ENCODE peak calls at places on chromosomes 1 and 21, in four cellular contexts. One of them, this sample, is unnamed.

GRCh38 chr21:45209046-45209445 is 78.6 kb downstream of the POFUT2 start:
- DNase-seq in HepG2: no peak
- DNase-seq in GM12878: no peak
- DNase-seq in H1: no peak
- DNase-seq in this sample: no peak

GRCh38 chr1:32361308-32361673 is 994 bp downstream of the FAM229A start:
- DNase-seq in HepG2: no peak
- DNase-seq in GM12878: no peak
- DNase-seq in H1: no peak
- DNase-seq in this sample: no peak

GRCh38 chr21:39776589-39776988 is 31.6 kb downstream of the IGSF5 start:
- DNase-seq in HepG2: no peak
- DNase-seq in GM12878: no peak
- DNase-seq in H1: no peak
- DNase-seq in this sample: no peak

GRCh38 chr1:160716013-160716412 is 4.4 kb upstream of the CD48 start:
- DNase-seq in HepG2: no peak
- DNase-seq in GM12878: no peak
- DNase-seq in H1: no peak
- DNase-seq in this sample: no peak

GRCh38 chr21:26374817-26375216 is 198.3 kb downstream of the CYYR1 start:
- DNase-seq in HepG2: no peak
- DNase-seq in GM12878: no peak
- DNase-seq in H1: no peak
- DNase-seq in this sample: no peak

GRCh38 chr1:22273686-22274681 is 131.1 kb upstream of the WNT4 start:
- DNase-seq in HepG2: no peak
- DNase-seq in GM12878: no peak
- DNase-seq in H1: no peak
- DNase-seq in this sample: no peak

GRCh38 chr1:214603819-214604252 is 841 bp downstream of the CENPF start:
- DNase-seq in HepG2: no peak
- DNase-seq in GM12878: no peak
- DNase-seq in H1: no peak
- DNase-seq in this sample: no peak

GRCh38 chr1:224519874-224520273 is 85.3 kb upstream of the WDR26 start:
- DNase-seq in HepG2: no peak
- DNase-seq in GM12878: no peak
- DNase-seq in H1: no peak
- DNase-seq in this sample: no peak

GRCh38 chr1:42133809-42134526 is 19.2 kb upstream of the GUCA2B start:
- DNase-seq in HepG2: no peak
- DNase-seq in GM12878: no peak
- DNase-seq in H1: peak; percentile 10
- DNase-seq in this sample: no peak

GRCh38 chr1:189211742-189212141 is 1265.9 kb downstream of the BRINP3 start:
- DNase-seq in HepG2: no peak
- DNase-seq in GM12878: no peak
- DNase-seq in H1: no peak
- DNase-seq in this sample: no peak

GRCh38 chr1:209150114-209150513 is 433.4 kb upstream of the CAMK1G start:
- DNase-seq in HepG2: peak; percentile 3
- DNase-seq in GM12878: no peak
- DNase-seq in H1: no peak
- DNase-seq in this sample: peak; percentile 84

GRCh38 chr1:22169816-22170215 is 26.9 kb upstream of the WNT4 start:
- DNase-seq in HepG2: no peak
- DNase-seq in GM12878: no peak
- DNase-seq in H1: no peak
- DNase-seq in this sample: no peak

GRCh38 chr1:94806451-94806861 is 13.7 kb upstream of the SLC44A3 start:
- DNase-seq in HepG2: no peak
- DNase-seq in GM12878: no peak
- DNase-seq in H1: no peak
- DNase-seq in this sample: no peak

GRCh38 chr1:227994632-227995300 is 12.0 kb upstream of the WNT3A start:
- DNase-seq in HepG2: no peak
- DNase-seq in GM12878: no peak
- DNase-seq in H1: no peak
- DNase-seq in this sample: no peak

GRCh38 chr1:54253480-54253879 is 53.5 kb downstream of the MRPL37 start:
- DNase-seq in HepG2: no peak
- DNase-seq in GM12878: no peak
- DNase-seq in H1: no peak
- DNase-seq in this sample: no peak

GRCh38 chr1:88302843-88303486 is 381.1 kb upstream of the PKN2 start:
- DNase-seq in HepG2: peak; percentile 8
- DNase-seq in GM12878: no peak
- DNase-seq in H1: no peak
- DNase-seq in this sample: no peak

GRCh38 chr21:14877581-14878228 is 187.1 kb downstream of the NRIP1 start:
- DNase-seq in HepG2: peak; percentile 96
- DNase-seq in GM12878: no peak
- DNase-seq in H1: no peak
- DNase-seq in this sample: no peak

GRCh38 chr21:14876464-14876863 is 188.3 kb downstream of the NRIP1 start:
- DNase-seq in HepG2: no peak
- DNase-seq in GM12878: no peak
- DNase-seq in H1: no peak
- DNase-seq in this sample: no peak

GRCh38 chr21:14875186-14875585 is 189.6 kb downstream of the NRIP1 start:
- DNase-seq in HepG2: no peak
- DNase-seq in GM12878: no peak
- DNase-seq in H1: no peak
- DNase-seq in this sample: no peak

GRCh38 chr21:14874379-14874778 is 190.4 kb downstream of the NRIP1 start:
- DNase-seq in HepG2: no peak
- DNase-seq in GM12878: no peak
- DNase-seq in H1: no peak
- DNase-seq in this sample: no peak

GRCh38 chr21:14875704-14876364 is 189.0 kb downstream of the NRIP1 start:
- DNase-seq in HepG2: peak; percentile 11
- DNase-seq in GM12878: peak; percentile 80
- DNase-seq in H1: no peak
- DNase-seq in this sample: no peak
- H3K9ac ChIP-seq in HepG2: peak overlapping the region; percentile 2
- H3K9ac ChIP-seq in GM12878: no peak overlapping the region
- H3K9ac ChIP-seq in H1: no peak overlapping the region
- H3K9ac ChIP-seq in this sample: no peak overlapping the region

GRCh38 chr21:42670884-42671283 is 17.5 kb downstream of the PDE9A start:
- DNase-seq in HepG2: no peak
- DNase-seq in GM12878: no peak
- DNase-seq in H1: no peak
- DNase-seq in this sample: no peak

GRCh38 chr21:42673633-42674328 is 20.4 kb downstream of the PDE9A start:
- DNase-seq in HepG2: no peak
- DNase-seq in GM12878: no peak
- DNase-seq in H1: no peak
- DNase-seq in this sample: no peak

GRCh38 chr21:42671778-42672593 is 18.6 kb downstream of the PDE9A start:
- DNase-seq in HepG2: peak; percentile 73
- DNase-seq in GM12878: no peak
- DNase-seq in H1: no peak
- DNase-seq in this sample: no peak

GRCh38 chr21:42674351-42674940 is 21.0 kb downstream of the PDE9A start:
- DNase-seq in HepG2: no peak
- DNase-seq in GM12878: no peak
- DNase-seq in H1: peak; percentile 66
- DNase-seq in this sample: no peak

GRCh38 chr21:42672699-42673458 is 19.5 kb downstream of the PDE9A start:
- DNase-seq in HepG2: no peak
- DNase-seq in GM12878: no peak
- DNase-seq in H1: no peak
- DNase-seq in this sample: no peak
- TF ChIP-seq SUZ12 in HepG2: no peak
- TF ChIP-seq SUZ12 in GM12878: no peak
- TF ChIP-seq SUZ12 in H1: no peak
- TF ChIP-seq SUZ12 in this sample: no peak

GRCh38 chr1:205630241-205630640 is 1.6 kb downstream of the ELK4 start:
- DNase-seq in HepG2: no peak
- DNase-seq in GM12878: no peak
- DNase-seq in H1: no peak
- DNase-seq in this sample: no peak

GRCh38 chr1:205630651-205631009 is 1.2 kb downstream of the ELK4 start:
- DNase-seq in HepG2: no peak
- DNase-seq in GM12878: no peak
- DNase-seq in H1: no peak
- DNase-seq in this sample: no peak

GRCh38 chr1:205629751-205630150 is 2.1 kb downstream of the ELK4 start:
- DNase-seq in HepG2: no peak
- DNase-seq in GM12878: no peak
- DNase-seq in H1: no peak
- DNase-seq in this sample: no peak

GRCh38 chr1:205627956-205628355 is 3.9 kb downstream of the ELK4 start:
- DNase-seq in HepG2: no peak
- DNase-seq in GM12878: no peak
- DNase-seq in H1: no peak
- DNase-seq in this sample: no peak

DNA sequence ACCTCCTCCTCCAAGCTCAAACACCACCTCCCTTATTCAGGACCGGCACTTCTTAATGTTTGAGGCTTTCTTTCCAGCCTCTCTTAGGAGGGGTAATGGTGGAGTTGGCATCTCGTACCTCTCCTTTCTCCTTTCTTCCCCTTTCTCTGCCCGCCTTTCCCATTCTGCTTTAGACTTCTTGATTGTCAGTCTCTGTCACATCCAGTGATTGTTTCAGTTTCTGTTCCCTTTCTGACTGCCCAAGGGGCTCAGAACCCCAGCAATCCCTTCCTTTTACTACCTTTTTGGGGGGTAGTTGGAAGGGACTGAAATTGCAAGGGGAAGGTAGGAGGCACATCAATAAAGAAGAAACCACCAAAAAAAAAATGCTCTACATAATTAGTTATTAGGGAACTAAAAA is 5.6 kb downstream of the ELK4 start:
- DNase-seq in HepG2: no peak
- DNase-seq in GM12878: no peak
- DNase-seq in H1: no peak
- DNase-seq in this sample: no peak
- H3K9ac ChIP-seq in HepG2: no peak overlapping the region
- H3K9ac ChIP-seq in GM12878: no peak overlapping the region
- H3K9ac ChIP-seq in H1: no peak overlapping the region
- H3K9ac ChIP-seq in this sample: no peak overlapping the region

GRCh38 chr1:180539103-180539502 is 19.7 kb upstream of the OVAAL start:
- DNase-seq in HepG2: no peak
- DNase-seq in GM12878: no peak
- DNase-seq in H1: no peak
- DNase-seq in this sample: no peak

GRCh38 chr1:180544050-180544449 is 14.7 kb upstream of the OVAAL start:
- DNase-seq in HepG2: no peak
- DNase-seq in GM12878: no peak
- DNase-seq in H1: no peak
- DNase-seq in this sample: no peak

GRCh38 chr1:180542530-180543171 is 16.1 kb upstream of the OVAAL start:
- DNase-seq in HepG2: no peak
- DNase-seq in GM12878: no peak
- DNase-seq in H1: no peak
- DNase-seq in this sample: no peak

GRCh38 chr1:180540697-180541594 is 17.8 kb upstream of the OVAAL start:
- DNase-seq in HepG2: no peak
- DNase-seq in GM12878: no peak
- DNase-seq in H1: no peak
- DNase-seq in this sample: no peak

DNA sequence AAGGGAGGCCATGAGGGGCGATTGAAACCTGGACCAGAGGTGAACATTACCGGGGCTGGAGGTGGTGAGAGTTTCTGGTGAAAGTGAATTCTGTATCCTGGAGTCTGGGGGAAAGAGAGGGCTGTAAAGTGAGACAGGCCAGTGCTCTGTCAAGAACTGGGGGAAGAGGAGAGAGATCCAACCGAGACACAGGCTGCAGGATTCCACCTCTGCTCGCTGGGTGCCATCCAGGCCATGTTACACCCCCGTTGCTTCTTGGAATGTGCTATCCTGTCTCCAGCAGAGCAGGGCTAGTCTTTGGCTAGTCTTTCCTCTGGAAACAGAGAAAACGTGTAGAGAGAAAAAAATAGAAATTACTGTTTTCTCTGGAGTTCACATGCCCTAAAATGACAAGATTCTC is 16.7 kb upstream of the OVAAL start:
- DNase-seq in HepG2: no peak
- DNase-seq in GM12878: no peak
- DNase-seq in H1: no peak
- DNase-seq in this sample: no peak
- TF ChIP-seq SUZ12 in HepG2: no peak
- TF ChIP-seq SUZ12 in GM12878: no peak
- TF ChIP-seq SUZ12 in H1: no peak
- TF ChIP-seq SUZ12 in this sample: no peak

GRCh38 chr1:96520542-96520941 is 201.0 kb upstream of the PTBP2 start:
- DNase-seq in HepG2: no peak
- DNase-seq in GM12878: no peak
- DNase-seq in H1: no peak
- DNase-seq in this sample: no peak
- H3K9ac ChIP-seq in HepG2: no peak overlapping the region
- H3K9ac ChIP-seq in GM12878: no peak overlapping the region
- H3K9ac ChIP-seq in H1: no peak overlapping the region
- H3K9ac ChIP-seq in this sample: no peak overlapping the region

DNA sequence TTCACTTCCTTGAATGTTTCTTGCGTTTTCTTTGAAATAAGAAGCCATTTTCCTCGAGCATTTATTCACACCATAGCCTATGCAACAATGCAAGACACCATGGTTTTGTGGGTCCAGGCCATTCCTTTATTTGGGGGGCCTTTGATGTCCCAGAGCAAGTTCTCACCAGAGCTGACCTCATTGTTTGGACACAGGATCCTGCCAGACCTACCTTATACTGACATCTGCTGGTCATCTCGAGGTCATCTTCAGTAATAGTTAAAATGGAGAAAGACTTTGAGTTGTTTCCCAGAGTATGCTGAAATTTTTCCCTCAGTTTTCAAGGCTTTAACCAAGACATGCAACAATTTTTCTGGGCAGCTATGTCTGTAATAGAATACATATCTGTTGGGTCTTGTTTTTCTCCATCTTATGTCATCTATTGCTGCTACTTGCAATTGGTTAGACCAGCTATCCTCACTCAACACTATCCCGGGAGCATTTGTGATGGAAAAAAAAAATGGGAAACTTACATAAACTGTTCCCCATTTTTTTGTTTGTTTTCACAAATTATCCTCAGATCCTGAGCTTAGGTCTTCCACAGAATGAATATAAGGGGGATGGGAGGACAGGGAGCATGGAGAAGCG is 34.0 kb upstream of the BACE2 start:
- DNase-seq in HepG2: peak; percentile 49
- DNase-seq in GM12878: no peak
- DNase-seq in H1: no peak
- DNase-seq in this sample: peak; percentile 40
- TF ChIP-seq SUZ12 in HepG2: no peak
- TF ChIP-seq SUZ12 in GM12878: no peak
- TF ChIP-seq SUZ12 in H1: no peak
- TF ChIP-seq SUZ12 in this sample: no peak